ENCODE peak calls at places on chromosomes 3 and 15, in five cellular contexts. One of them, this sample, is unnamed.
A peak's percentile ranks its signal among the peaks of the same experiment; 100 is the strongest.

GRCh38 chr3:123229145-123229544 is 27.4 kb downstream of the SEC22A start:
- DNase-seq in HFFc6: no peak
- DNase-seq in NCI-H526 treated with DMSO at 0.1 percent for 48 hours: no peak
- DNase-seq in AG10803: no peak
- DNase-seq in lower lobe of right lung: no peak
- DNase-seq in this sample: no peak

GRCh38 chr15:101808201-101808600 is 3.8 kb upstream of the OR4F15 start:
- DNase-seq in NCI-H526 treated with DMSO at 0.1 percent for 48 hours: no peak
- DNase-seq in lower lobe of right lung: no peak
- DNase-seq in HFFc6: peak; percentile 55
- DNase-seq in AG10803: peak; percentile 68
- DNase-seq in this sample: no peak

GRCh38 chr15:69583627-69584026 is 131.0 kb downstream of the RPLP1 start:
- DNase-seq in lower lobe of right lung: no peak
- DNase-seq in HFFc6: no peak
- DNase-seq in AG10803: no peak
- DNase-seq in NCI-H526 treated with DMSO at 0.1 percent for 48 hours: no peak
- DNase-seq in this sample: no peak

GRCh38 chr3:186255703-186256331 is 106.2 kb downstream of the DGKG start:
- DNase-seq in HFFc6: no peak
- DNase-seq in AG10803: no peak
- DNase-seq in lower lobe of right lung: peak; percentile 54
- DNase-seq in NCI-H526 treated with DMSO at 0.1 percent for 48 hours: no peak
- DNase-seq in this sample: no peak

GRCh38 chr15:68224546-68225250 is 4.8 kb downstream of the CLN6 start:
- DNase-seq in HFFc6: no peak
- DNase-seq in AG10803: no peak
- DNase-seq in lower lobe of right lung: no peak
- DNase-seq in NCI-H526 treated with DMSO at 0.1 percent for 48 hours: no peak
- DNase-seq in this sample: peak; percentile 43

GRCh38 chr3:112097378-112097777 is 11.2 kb downstream of the C3orf52 start:
- DNase-seq in AG10803: peak; percentile 97
- DNase-seq in NCI-H526 treated with DMSO at 0.1 percent for 48 hours: no peak
- DNase-seq in HFFc6: peak; percentile 99
- DNase-seq in lower lobe of right lung: no peak
- DNase-seq in this sample: no peak

GRCh38 chr3:152360966-152361365 is 92.2 kb downstream of the MBNL1 start:
- DNase-seq in AG10803: no peak
- DNase-seq in NCI-H526 treated with DMSO at 0.1 percent for 48 hours: no peak
- DNase-seq in lower lobe of right lung: no peak
- DNase-seq in HFFc6: no peak
- DNase-seq in this sample: no peak

GRCh38 chr3:129383292-129383860 is 45.1 kb downstream of the EFCAB12 start:
- DNase-seq in HFFc6: peak; percentile 55
- DNase-seq in NCI-H526 treated with DMSO at 0.1 percent for 48 hours: peak; percentile 36
- DNase-seq in AG10803: peak; percentile 48
- DNase-seq in lower lobe of right lung: no peak
- DNase-seq in this sample: peak; percentile 71

GRCh38 chr3:138964264-138964663 is 17.2 kb downstream of the FOXL2NB start:
- DNase-seq in NCI-H526 treated with DMSO at 0.1 percent for 48 hours: no peak
- DNase-seq in AG10803: no peak
- DNase-seq in HFFc6: no peak
- DNase-seq in lower lobe of right lung: no peak
- DNase-seq in this sample: no peak

GRCh38 chr15:61091229-61091628 is 137.9 kb downstream of the RORA start:
- DNase-seq in HFFc6: no peak
- DNase-seq in lower lobe of right lung: no peak
- DNase-seq in AG10803: peak; percentile 22
- DNase-seq in NCI-H526 treated with DMSO at 0.1 percent for 48 hours: no peak
- DNase-seq in this sample: no peak

GRCh38 chr15:26073430-26074333 is 210.6 kb upstream of the ATP10A start:
- DNase-seq in NCI-H526 treated with DMSO at 0.1 percent for 48 hours: no peak
- DNase-seq in AG10803: no peak
- DNase-seq in lower lobe of right lung: no peak
- DNase-seq in HFFc6: no peak
- DNase-seq in this sample: no peak

GRCh38 chr3:167991213-167991612 is 104.5 kb downstream of the GOLIM4 start:
- DNase-seq in NCI-H526 treated with DMSO at 0.1 percent for 48 hours: no peak
- DNase-seq in AG10803: no peak
- DNase-seq in lower lobe of right lung: no peak
- DNase-seq in HFFc6: no peak
- DNase-seq in this sample: no peak

GRCh38 chr3:138775254-138775595 is 59.5 kb downstream of the PIK3CB start:
- DNase-seq in NCI-H526 treated with DMSO at 0.1 percent for 48 hours: no peak
- DNase-seq in HFFc6: no peak
- DNase-seq in AG10803: peak; percentile 19
- DNase-seq in lower lobe of right lung: no peak
- DNase-seq in this sample: no peak

GRCh38 chr3:89155811-89156210 is 48.4 kb downstream of the EPHA3 start:
- DNase-seq in AG10803: no peak
- DNase-seq in NCI-H526 treated with DMSO at 0.1 percent for 48 hours: no peak
- DNase-seq in HFFc6: no peak
- DNase-seq in lower lobe of right lung: no peak
- DNase-seq in this sample: no peak

GRCh38 chr15:71259866-71260265 is 144.6 kb downstream of the THSD4 start:
- DNase-seq in NCI-H526 treated with DMSO at 0.1 percent for 48 hours: no peak
- DNase-seq in lower lobe of right lung: no peak
- DNase-seq in HFFc6: no peak
- DNase-seq in AG10803: no peak
- DNase-seq in this sample: no peak

GRCh38 chr3:147943265-147943945 is 534.2 kb downstream of the ZIC1 start:
- DNase-seq in lower lobe of right lung: no peak
- DNase-seq in AG10803: peak; percentile 89
- DNase-seq in HFFc6: peak; percentile 85
- DNase-seq in NCI-H526 treated with DMSO at 0.1 percent for 48 hours: no peak
- DNase-seq in this sample: no peak